ENCODE peak calls at places on chromosomes 6 and 20, in six cellular contexts. T, V, P, I, U and J are unnamed samples.

GRCh38 chr20:61950631-61951010 is 115.1 kb downstream of the TAF4 start:
- DNase-seq in T (no peak), P (no peak), V (no peak), U (no peak), I (no peak), J (no peak)

GRCh38 chr20:23101696-23102095 is 15.6 kb upstream of the CD93 start:
- DNase-seq in T (no peak), P (no peak), I (no peak), V (no peak), U (no peak), J (no peak)

GRCh38 chr6:26743157-26743821 is 83.7 kb upstream of the ZNF322 start:
- DNase-seq in V (no peak), U (peak; percentile 94), P (no peak), I (no peak), T (no peak), J (no peak)

GRCh38 chr20:63133481-63134091 is 82.3 kb downstream of the YTHDF1 start:
- DNase-seq in V (no peak), T (no peak), U (no peak), I (no peak), P (no peak), J (no peak)

GRCh38 chr20:45320948-45321595 is 13.0 kb upstream of the MATN4 start:
- DNase-seq in T (no peak), V (peak; percentile 18), I (no peak), U (no peak), P (no peak), J (no peak)

GRCh38 chr6:89509719-89510339 is 76.9 kb downstream of the ANKRD6 start:
- DNase-seq in T (no peak), P (peak; percentile 23), I (no peak), V (no peak), U (peak; percentile 3), J (peak; percentile 28)

GRCh38 chr6:22025468-22026159 is 271.2 kb downstream of the PRL start:
- DNase-seq in P (no peak), I (no peak), T (no peak), V (peak; percentile 2), U (peak; percentile 42), J (peak; percentile 54)

GRCh38 chr20:3687655-3688054 is 5.8 kb upstream of the ADAM33 start:
- DNase-seq in P (peak; percentile 68), U (peak; percentile 58), I (no peak), T (no peak), V (no peak), J (no peak)

GRCh38 chr6:90707223-90707622 is 120.4 kb upstream of the MAP3K7 start:
- DNase-seq in U (no peak), P (no peak), T (no peak), V (no peak), I (no peak), J (no peak)

GRCh38 chr20:33059136-33059535 is 5.4 kb downstream of the BPIFB3 start:
- DNase-seq in U (no peak), V (no peak), I (no peak), P (no peak), T (no peak), J (no peak)

GRCh38 chr6:33815854-33816253 is 12.1 kb upstream of the MLN start:
- DNase-seq in U (peak; percentile 75), I (no peak), P (peak; percentile 39), V (no peak), T (no peak), J (peak; percentile 17)

GRCh38 chr20:8078528-8078914 is 53.5 kb upstream of the PLCB1 start:
- DNase-seq in T (no peak), U (no peak), I (no peak), P (peak; percentile 14), V (no peak), J (no peak)

GRCh38 chr6:117861545-117861944 is 45.5 kb upstream of the SLC35F1 start:
- DNase-seq in P (no peak), V (no peak), T (no peak), U (no peak), I (no peak), J (no peak)

GRCh38 chr6:26431258-26432162 is 8.8 kb upstream of the BTN3A3 start:
- DNase-seq in I (no peak), U (no peak), V (no peak), T (no peak), P (no peak), J (no peak)

GRCh38 chr20:48752963-48753362 is 74.8 kb downstream of the PREX1 start:
- DNase-seq in P (no peak), T (no peak), I (no peak), V (no peak), U (no peak), J (no peak)

GRCh38 chr6:41636803-41637178 is 1.5 kb upstream of the MDFI start:
- DNase-seq in T (no peak), I (no peak), V (no peak), P (peak; percentile 73), U (no peak), J (no peak)

GRCh38 chr20:32040142-32040953 is 11.7 kb upstream of the HCK start:
- DNase-seq in I (no peak), U (no peak), V (no peak), P (no peak), T (no peak), J (no peak)

GRCh38 chr6:362231-362923 is 29.2 kb upstream of the IRF4 start:
- DNase-seq in I (no peak), U (no peak), T (no peak), P (no peak), V (no peak), J (no peak)

GRCh38 chr6:28134015-28134414 is 7.7 kb upstream of the ZKSCAN8 start:
- DNase-seq in T (no peak), V (peak; percentile 11), P (peak; percentile 71), U (no peak), I (no peak), J (no peak)

GRCh38 chr6:33587529-33588215 is 7.6 kb upstream of the BAK1 start:
- DNase-seq in T (no peak), P (no peak), I (no peak), U (no peak), V (no peak), J (no peak)

GRCh38 chr6:97059473-97059872 is 134.9 kb downstream of the KLHL32 start:
- DNase-seq in I (no peak), T (no peak), U (peak; percentile 61), V (peak; percentile 25), P (peak; percentile 60), J (peak; percentile 21)

GRCh38 chr6:24497254-24497989 is 2.7 kb downstream of the ALDH5A1 start:
- DNase-seq in I (no peak), T (no peak), V (no peak), P (no peak), U (no peak), J (no peak)

GRCh38 chr6:102742033-102742432 is 1348.5 kb downstream of the GRIK2 start:
- DNase-seq in I (no peak), P (no peak), T (no peak), U (no peak), V (no peak), J (peak; percentile 41)

GRCh38 chr20:2671977-2672376 is 8.0 kb upstream of the IDH3B start:
- DNase-seq in V (no peak), I (no peak), P (no peak), U (no peak), T (no peak), J (no peak)

GRCh38 chr6:36353411-36353915 is 16.8 kb upstream of the BNIP5 start:
- DNase-seq in V (no peak), T (no peak), I (no peak), U (no peak), P (no peak), J (no peak)

GRCh38 chr6:90460067-90460466 is 126.8 kb downstream of the MAP3K7 start:
- DNase-seq in P (no peak), V (no peak), I (peak; percentile 27), T (no peak), U (no peak), J (no peak)

GRCh38 chr6:149425224-149425623 is 25.2 kb downstream of the SUMO4 start:
- DNase-seq in P (no peak), I (no peak), T (no peak), V (no peak), U (no peak), J (no peak)

GRCh38 chr6:80214436-80215022 is 108.1 kb downstream of the BCKDHB start:
- DNase-seq in P (peak; percentile 86), T (no peak), V (peak; percentile 0), U (peak; percentile 55), I (peak; percentile 0), J (peak; percentile 9)

GRCh38 chr20:24987244-24987643 is 5.3 kb downstream of the APMAP start:
- DNase-seq in V (no peak), I (no peak), U (no peak), P (no peak), T (no peak), J (no peak)

GRCh38 chr6:169222126-169222525 is 31.5 kb downstream of the THBS2 start:
- DNase-seq in V (no peak), P (no peak), I (no peak), U (no peak), T (no peak), J (no peak)